ENCODE peak calls at places on chromosomes 13 and 19, in six cellular contexts. H, B, A, K, I and Q are unnamed samples.

GRCh38 chr13:99425485-99426341 is 75.6 kb upstream of the TM9SF2 start:
- DNase-seq in H (peak), B (no peak), A (peak), K (peak), I (no peak), Q (no peak)

GRCh38 chr19:1811942-1812425 is at the start of gene ATP8B3:
- DNase-seq in H (peak), B (no peak), A (no peak), K (peak), I (no peak), Q (no peak)

GRCh38 chr19:40466219-40467006 is at the start of gene SPTBN4:
- DNase-seq in H (peak), B (peak), A (peak), K (peak), I (peak), Q (no peak)

GRCh38 chr19:6010107-6010506 is 32.2 kb upstream of the RANBP3 start:
- DNase-seq in H (no peak), B (no peak), A (no peak), K (no peak), I (no peak), Q (no peak)

GRCh38 chr13:44749906-44750305 is 173.8 kb upstream of the TSC22D1 start:
- DNase-seq in H (no peak), B (no peak), A (no peak), K (no peak), I (no peak), Q (no peak)

GRCh38 chr19:11699931-11700794 is 38.6 kb downstream of the ZNF823 start:
- DNase-seq in H (no peak), B (no peak), A (no peak), K (no peak), I (peak), Q (peak)

GRCh38 chr19:13005253-13005652 is 10.0 kb downstream of the NFIX start:
- DNase-seq in H (no peak), B (no peak), A (peak), K (no peak), I (no peak), Q (no peak)

GRCh38 chr19:55519461-55520311 is 17.2 kb downstream of the SBK2 start:
- DNase-seq in H (no peak), B (no peak), A (no peak), K (no peak), I (peak), Q (peak)

GRCh38 chr19:51127755-51128154 is 3.0 kb downstream of the SIGLEC9 start:
- DNase-seq in H (no peak), B (no peak), A (no peak), K (no peak), I (no peak), Q (no peak)